ENCODE peak calls at places on chromosomes 3 and 15, in six cellular contexts. N is naive thymus-derived CD8-positive, alpha-beta T cell; Y is ascending aorta; K is Kasumi-1; T is HEK293T; W is LHCN-M2. X is an unnamed sample.
A peak's percentile ranks its signal among the peaks of the same experiment; 100 is the strongest.

GRCh38 chr3:97763586-97764148 is 891 bp upstream of the ARL6 start:
- DNase-seq in W (no peak), N (no peak), K (no peak), Y (no peak), T (no peak), X (no peak)

GRCh38 chr3:30112904-30113484 is 493.4 kb upstream of the TGFBR2 start:
- DNase-seq in T (no peak), K (peak; percentile 85), N (no peak), Y (no peak), W (peak; percentile 69), X (no peak)

GRCh38 chr3:187107989-187108388 is 31.3 kb downstream of the RPL39L start:
- DNase-seq in W (no peak), N (no peak), T (no peak), K (no peak), Y (no peak), X (no peak)

GRCh38 chr15:31468911-31469800 is 142.5 kb downstream of the KLF13 start:
- DNase-seq in Y (no peak), K (no peak), T (no peak), W (no peak), N (no peak), X (no peak)

GRCh38 chr3:194952882-194953281 is 267.2 kb downstream of the FAM43A start:
- DNase-seq in W (no peak), Y (no peak), T (no peak), K (no peak), N (no peak), X (no peak)

GRCh38 chr3:43180027-43180426 is 74.1 kb upstream of the POMGNT2 start:
- DNase-seq in T (no peak), Y (no peak), K (peak; percentile 78), W (peak; percentile 54), N (peak; percentile 25), X (peak; percentile 36)

GRCh38 chr3:66144792-66145733 is 75.7 kb upstream of the SLC25A26 start:
- DNase-seq in N (no peak), Y (no peak), W (peak; percentile 21), K (no peak), T (peak; percentile 9), X (no peak)

GRCh38 chr3:10205461-10206165 is 40.9 kb downstream of the IRAK2 start:
- DNase-seq in Y (peak; percentile 68), N (no peak), T (no peak), W (peak; percentile 95), K (no peak), X (no peak)

GRCh38 chr3:123155471-123156011 is 46.2 kb upstream of the SEC22A start:
- DNase-seq in Y (no peak), T (no peak), K (no peak), N (no peak), W (no peak), X (no peak)

GRCh38 chr3:185207931-185208746 is 45.7 kb downstream of the EHHADH start:
- DNase-seq in T (no peak), N (no peak), K (no peak), Y (no peak), W (peak; percentile 74), X (peak; percentile 85)

GRCh38 chr3:14170569-14171159 is 7.7 kb downstream of the XPC start:
- DNase-seq in Y (no peak), W (no peak), T (no peak), N (no peak), K (no peak), X (no peak)

X was measured in GM12864.